ENCODE peak calls at places on chromosomes 7 and 10, in six cellular contexts. L is glutamatergic neuron; J is activated naive CD4-positive, alpha-beta T cell; G is effector memory CD8-positive, alpha-beta T cell; U is non-pigmented ciliary epithelial cell; K is HFFc6. N is an unnamed sample.

GRCh38 chr7:143299840-143300239 is 11.7 kb downstream of the CASP2 start:
- DNase-seq in L (peak), J (peak), G (peak), U (no peak), K (no peak), N (no peak)

GRCh38 chr10:8315619-8316021 is 261.1 kb downstream of the GATA3 start:
- DNase-seq in L (no peak), J (no peak), G (no peak), U (no peak), K (no peak), N (no peak)

GRCh38 chr10:60048146-60048545 is 141.8 kb upstream of the CCDC6 start:
- DNase-seq in L (no peak), J (no peak), G (no peak), U (peak), K (peak), N (no peak)

GRCh38 chr7:100166966-100167911 is 1.2 kb downstream of the GAL3ST4 start:
- DNase-seq in L (no peak), J (no peak), G (no peak), U (no peak), K (no peak), N (no peak)

GRCh38 chr10:6953131-6953834 is 373.2 kb upstream of the PRKCQ start:
- DNase-seq in L (no peak), J (no peak), G (no peak), U (no peak), K (no peak), N (no peak)

GRCh38 chr10:44822993-44823392 is 88.1 kb upstream of the TMEM72 start:
- DNase-seq in L (no peak), J (no peak), G (no peak), U (no peak), K (no peak), N (no peak)

GRCh38 chr10:75994332-75995040 is 563.1 kb downstream of the LRMDA start:
- DNase-seq in L (no peak), J (no peak), G (no peak), U (no peak), K (no peak), N (no peak)

GRCh38 chr10:79463578-79464496 is 18.4 kb upstream of the ZCCHC24 start:
- DNase-seq in L (no peak), J (no peak), G (no peak), U (no peak), K (no peak), N (no peak)

GRCh38 chr7:5557920-5558401 is 134.3 kb upstream of the TNRC18 start:
- DNase-seq in L (no peak), J (no peak), G (no peak), U (no peak), K (no peak), N (no peak)

GRCh38 chr10:93894516-93895378 is 969 bp downstream of the SLC35G1 start:
- DNase-seq in L (no peak), J (no peak), G (no peak), U (no peak), K (no peak), N (no peak)

GRCh38 chr10:12719365-12719764 is 282.1 kb downstream of the CCDC3 start:
- DNase-seq in L (no peak), J (no peak), G (no peak), U (no peak), K (no peak), N (no peak)

GRCh38 chr10:12252882-12253546 is 57.0 kb downstream of the CDC123 start:
- DNase-seq in L (peak), J (no peak), G (no peak), U (no peak), K (no peak), N (no peak)

GRCh38 chr10:84308481-84309304 is 19.7 kb upstream of the CCSER2 start:
- DNase-seq in L (no peak), J (no peak), G (no peak), U (peak), K (no peak), N (peak)

GRCh38 chr7:140697447-140698143 is 1.1 kb downstream of the NDUFB2 start:
- DNase-seq in L (no peak), J (no peak), G (no peak), U (peak), K (no peak), N (no peak)

GRCh38 chr7:97499204-97499603 is 232.7 kb upstream of the TAC1 start:
- DNase-seq in L (peak), J (no peak), G (no peak), U (no peak), K (peak), N (no peak)

GRCh38 chr7:75611557-75612178 is 119.5 kb downstream of the SPDYE5 start:
- DNase-seq in L (no peak), J (no peak), G (no peak), U (no peak), K (no peak), N (no peak)

GRCh38 chr7:98826811-98827231 is 43.0 kb downstream of the TMEM130 start:
- DNase-seq in L (peak), J (no peak), G (no peak), U (no peak), K (no peak), N (no peak)

GRCh38 chr7:135121868-135122267 is 26.0 kb upstream of the TMEM140 start:
- DNase-seq in L (peak), J (no peak), G (no peak), U (no peak), K (no peak), N (no peak)